ENCODE peak calls at places on chromosomes 5 and 9, in eight cellular contexts. T is pancreas, M is heart right ventricle, Z is left lung, G is Panc1, S is right cardiac atrium, R is HepG2, V is lower lobe of right lung. H is an unnamed sample.

GRCh38 chr9:72193478-72193881 is 44.2 kb downstream of the GDA start:
- ATAC-seq in Z (no peak), S (no peak), G (no peak), M (no peak), T (no peak), R (peak; percentile 46), V (no peak), H (no peak)

GRCh38 chr9:137078701-137079400 is 1.5 kb downstream of the UAP1L1 start:
- ATAC-seq in T (no peak), R (no peak), M (no peak), S (no peak), V (no peak), Z (no peak), G (no peak), H (no peak)

GRCh38 chr5:61306531-61307195 is 25.4 kb upstream of the ZSWIM6 start:
- ATAC-seq in S (no peak), R (no peak), T (no peak), Z (no peak), M (no peak), G (no peak), V (no peak), H (no peak)

GRCh38 chr9:5869315-5870019 is 21.2 kb upstream of the MLANA start:
- ATAC-seq in G (no peak), S (no peak), M (no peak), R (peak; percentile 91), T (no peak), Z (no peak), V (no peak), H (no peak)

GRCh38 chr5:65734921-65735320 is 12.9 kb downstream of the NLN start:
- ATAC-seq in R (no peak), Z (no peak), S (no peak), T (no peak), V (no peak), G (no peak), M (no peak), H (no peak)

GRCh38 chr5:134138416-134139376 is 24.2 kb downstream of the TCF7 start:
- ATAC-seq in S (no peak), R (no peak), G (peak; percentile 33), T (no peak), Z (no peak), V (no peak), M (no peak), H (no peak)

GRCh38 chr5:10579537-10580521 is 16.0 kb downstream of the ANKRD33B start:
- ATAC-seq in R (no peak), V (no peak), T (no peak), Z (no peak), G (no peak), M (no peak), S (no peak), H (no peak)

GRCh38 chr5:118236108-118236849 is 752.1 kb downstream of the DTWD2 start:
- ATAC-seq in M (no peak), R (no peak), S (no peak), T (no peak), Z (no peak), V (no peak), G (no peak), H (no peak)

GRCh38 chr9:124386201-124386600 is 29.0 kb downstream of the PSMB7 start:
- ATAC-seq in V (peak; percentile 35), Z (no peak), T (peak; percentile 53), M (no peak), S (no peak), G (no peak), R (peak; percentile 79), H (no peak)

GRCh38 chr9:96638606-96639364 is 16.3 kb downstream of the PRXL2C start:
- ATAC-seq in M (no peak), V (no peak), Z (no peak), T (no peak), S (no peak), G (no peak), R (no peak), H (no peak)

GRCh38 chr5:56685503-56686217 is 129.7 kb upstream of the MAP3K1 start:
- ATAC-seq in T (no peak), S (no peak), Z (no peak), M (no peak), V (no peak), G (no peak), R (no peak), H (no peak)

DNA sequence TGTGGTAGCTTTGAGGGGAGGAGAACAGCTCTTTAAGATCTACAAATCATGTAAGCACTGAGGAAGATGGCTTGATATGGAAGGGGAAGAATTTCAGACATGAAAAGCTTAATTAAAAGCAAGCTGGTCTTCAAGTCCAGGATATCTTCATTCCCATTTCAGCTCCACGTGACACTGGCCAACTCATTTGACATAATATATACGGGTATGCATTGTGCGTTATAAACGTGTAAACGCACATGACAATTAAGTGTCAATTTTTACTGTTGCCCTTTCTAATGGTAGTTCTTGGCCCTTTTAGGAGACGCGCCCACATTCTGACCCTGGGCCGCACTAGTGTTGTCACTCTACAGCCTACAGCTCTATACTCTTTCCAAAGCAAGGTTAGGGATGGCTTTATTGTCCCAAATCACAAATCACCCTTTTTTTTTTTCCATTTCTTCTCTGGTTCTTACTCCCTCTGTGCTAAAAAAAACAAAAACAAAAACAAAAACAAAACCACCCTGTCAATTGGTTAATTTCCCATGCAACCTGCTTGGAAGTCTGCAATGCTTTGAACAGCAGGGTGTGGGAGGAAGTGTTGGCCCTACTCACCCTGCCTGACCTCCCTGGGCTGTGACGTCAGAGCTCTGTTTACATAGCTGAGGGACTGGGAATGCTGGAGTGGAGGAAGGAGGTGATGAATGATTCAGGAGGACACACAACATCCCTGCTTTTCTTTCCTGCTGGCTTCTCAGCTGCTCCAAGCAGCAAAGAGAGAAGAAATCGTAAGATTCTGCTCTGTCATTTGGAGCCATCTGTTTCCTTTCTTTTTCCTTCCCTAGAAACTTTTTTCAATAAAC is 19.3 kb downstream of the RFK start:
- ATAC-seq in G (peak; percentile 62), M (peak; percentile 96), Z (peak; percentile 92), V (peak; percentile 87), S (peak; percentile 97), R (peak; percentile 71), T (peak; percentile 85), H (peak; percentile 90)
- H3K4me1 ChIP-seq in G (no peaks in the 10 kb centered on the region), M (peaks cover 39% of the 10 kb centered on the region), Z (peaks cover 20% of the 10 kb centered on the region), V (peaks cover 37% of the 10 kb centered on the region), S (peaks cover 2% of the 10 kb centered on the region), R (peaks cover 42% of the 10 kb centered on the region), T (peaks cover 48% of the 10 kb centered on the region), H (peaks cover 14% of the 10 kb centered on the region)

GRCh38 chr5:38471709-38472108 is 84.7 kb downstream of the LIFR start:
- ATAC-seq in Z (no peak), V (no peak), R (no peak), T (no peak), M (no peak), G (no peak), S (no peak), H (no peak)

GRCh38 chr5:38468202-38468656 is 88.2 kb downstream of the LIFR start:
- ATAC-seq in M (peak; percentile 11), R (peak; percentile 27), Z (peak; percentile 34), T (peak; percentile 36), G (peak; percentile 70), S (peak; percentile 2), V (no peak), H (peak; percentile 50)

GRCh38 chr5:38467353-38468040 is 88.9 kb downstream of the LIFR start:
- ATAC-seq in V (peak; percentile 62), S (peak; percentile 63), G (peak; percentile 7), R (peak; percentile 20), T (peak; percentile 8), M (peak; percentile 9), Z (peak; percentile 58), H (peak; percentile 39)

GRCh38 chr5:38468978-38469706 is 87.3 kb downstream of the LIFR start:
- ATAC-seq in T (peak; percentile 46), V (no peak), S (peak; percentile 4), Z (no peak), R (no peak), M (peak; percentile 23), G (no peak), H (peak; percentile 50)

GRCh38 chr5:38469707-38470267 is 86.7 kb downstream of the LIFR start:
- ATAC-seq in T (no peak), V (no peak), R (no peak), S (no peak), M (no peak), Z (no peak), G (no peak), H (no peak)
- H3K4me1 ChIP-seq in T (no peaks in the 10 kb centered on the region), V (peaks cover 26% of the 10 kb centered on the region), R (peaks cover 47% of the 10 kb centered on the region), S (peaks cover 43% of the 10 kb centered on the region), M (peaks cover 69% of the 10 kb centered on the region), Z (peaks cover 20% of the 10 kb centered on the region), G (peaks cover 30% of the 10 kb centered on the region), H (peaks cover 13% of the 10 kb centered on the region)

GRCh38 chr9:87498046-87498815 is 564 bp downstream of the DAPK1 start:
- ATAC-seq in Z (peak; percentile 60), V (peak; percentile 85), T (peak; percentile 65), S (peak; percentile 86), M (peak; percentile 62), G (peak; percentile 69), R (peak; percentile 93), H (peak; percentile 74)
- H3K4me1 ChIP-seq in Z (peaks cover 19% of the 10 kb centered on the region), V (peaks cover 45% of the 10 kb centered on the region), T (peaks cover 44% of the 10 kb centered on the region), S (peaks cover 6% of the 10 kb centered on the region), M (peaks cover 12% of the 10 kb centered on the region), G (no peaks in the 10 kb centered on the region), R (peaks cover 55% of the 10 kb centered on the region), H (no peaks in the 10 kb centered on the region)

GRCh38 chr5:133081716-133082115 is 29.9 kb downstream of the HSPA4 start:
- ATAC-seq in R (no peak), T (no peak), G (no peak), V (no peak), Z (no peak), S (no peak), M (no peak), H (no peak)

GRCh38 chr5:133079048-133079447 is 27.2 kb downstream of the HSPA4 start:
- ATAC-seq in Z (no peak), G (no peak), T (no peak), R (no peak), M (no peak), S (no peak), V (no peak), H (no peak)

GRCh38 chr5:133071983-133072531 is 20.2 kb downstream of the HSPA4 start:
- ATAC-seq in M (no peak), Z (no peak), G (no peak), R (no peak), V (no peak), T (no peak), S (no peak), H (no peak)

GRCh38 chr5:133081036-133081435 is 29.2 kb downstream of the HSPA4 start:
- ATAC-seq in T (no peak), V (no peak), G (no peak), Z (no peak), S (no peak), M (no peak), R (no peak), H (no peak)

DNA sequence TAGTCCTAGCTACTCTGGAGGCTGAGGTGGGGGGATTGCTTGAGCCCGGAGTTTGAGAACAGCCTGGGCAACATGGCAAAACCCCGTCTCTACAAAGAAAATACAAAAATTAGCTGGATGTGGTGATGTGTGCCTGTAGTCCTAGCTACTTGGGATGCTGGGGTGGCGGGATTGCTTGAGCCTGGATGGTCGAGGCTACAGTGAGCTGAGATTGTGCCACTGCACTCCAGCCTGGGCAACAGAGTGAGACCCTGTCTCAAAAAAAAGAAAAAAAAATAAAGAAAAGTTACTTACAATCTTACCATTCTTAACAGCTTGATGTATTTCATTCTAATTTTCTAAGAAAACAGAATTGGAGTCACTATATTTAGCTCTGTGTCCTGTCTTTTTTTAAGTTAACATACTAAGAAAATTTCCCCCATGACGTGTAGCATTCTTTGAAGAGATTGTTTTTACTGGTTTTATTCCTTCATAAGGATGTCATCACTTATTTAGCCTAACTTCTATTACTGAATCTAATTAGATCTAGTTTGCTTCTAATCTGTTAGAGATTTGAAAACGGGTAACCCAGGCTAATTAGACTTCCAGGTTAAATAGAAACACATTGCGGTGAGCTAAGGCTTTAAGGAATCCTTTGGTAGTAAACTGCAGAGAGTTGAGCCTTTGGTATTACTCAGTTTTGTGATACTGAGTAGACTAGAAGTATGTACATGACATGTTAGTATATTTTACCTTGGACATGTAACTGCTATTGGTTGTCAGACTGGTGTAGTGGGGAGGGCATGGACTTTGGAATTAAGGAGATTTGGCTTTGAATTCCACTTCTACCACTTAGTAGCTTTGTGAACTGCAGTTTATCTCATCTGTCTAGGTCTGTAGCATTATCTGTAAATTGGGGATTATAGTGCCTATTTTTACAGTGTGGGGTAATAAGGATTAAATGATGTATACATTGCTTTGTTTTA is 24.0 kb downstream of the HSPA4 start:
- ATAC-seq in V (no peak), M (no peak), G (no peak), R (peak; percentile 73), Z (no peak), T (peak; percentile 69), S (no peak), H (no peak)
- H3K4me1 ChIP-seq in V (no peaks in the 10 kb centered on the region), M (no peaks in the 10 kb centered on the region), G (no peaks in the 10 kb centered on the region), R (peaks cover 12% of the 10 kb centered on the region), Z (no peaks in the 10 kb centered on the region), T (no peaks in the 10 kb centered on the region), S (no peaks in the 10 kb centered on the region), H (peaks cover 17% of the 10 kb centered on the region)

H was measured in gastroesophageal sphincter.